ENCODE peak calls at places on chromosomes 16 and 17, in eight cellular contexts. One of them, this sample, is unnamed.

GRCh38 chr16:10009691-10010090 is 172.5 kb downstream of the GRIN2A start:
- DNase-seq in anterior cingulate cortex: peak
- DNase-seq in EL: no peak
- DNase-seq in activated naive CD8-positive, alpha-beta T cell treated with anti-CD3 and anti-CD28 coated beads, Interleukin-2, amount 50 U/mL, for 24 hours: no peak
- DNase-seq in brain microvascular endothelial cell: no peak
- DNase-seq in adrenal gland: no peak
- DNase-seq in T-helper 2 cell treated with Interferon-gamma antibody and Interleukin-4, amounts not matched to agents 5 μg/mL and 100 μg/mL, for 36 hours: no peak
- DNase-seq in endodermal cell: no peak
- DNase-seq in this sample: no peak

GRCh38 chr16:21649196-21649595 is 3.2 kb downstream of the IGSF6 start:
- DNase-seq in anterior cingulate cortex: no peak
- DNase-seq in EL: no peak
- DNase-seq in activated naive CD8-positive, alpha-beta T cell treated with anti-CD3 and anti-CD28 coated beads, Interleukin-2, amount 50 U/mL, for 24 hours: no peak
- DNase-seq in brain microvascular endothelial cell: no peak
- DNase-seq in adrenal gland: no peak
- DNase-seq in T-helper 2 cell treated with Interferon-gamma antibody and Interleukin-4, amounts not matched to agents 5 μg/mL and 100 μg/mL, for 36 hours: no peak
- DNase-seq in endodermal cell: no peak
- DNase-seq in this sample: no peak

GRCh38 chr17:83203073-83203471 is 123.7 kb downstream of the METRNL start:
- DNase-seq in anterior cingulate cortex: no peak
- DNase-seq in EL: peak
- DNase-seq in activated naive CD8-positive, alpha-beta T cell treated with anti-CD3 and anti-CD28 coated beads, Interleukin-2, amount 50 U/mL, for 24 hours: peak
- DNase-seq in brain microvascular endothelial cell: peak
- DNase-seq in adrenal gland: peak
- DNase-seq in T-helper 2 cell treated with Interferon-gamma antibody and Interleukin-4, amounts not matched to agents 5 μg/mL and 100 μg/mL, for 36 hours: peak
- DNase-seq in endodermal cell: no peak
- DNase-seq in this sample: peak

GRCh38 chr17:65542067-65542466 is 19.4 kb downstream of the AXIN2 start:
- DNase-seq in anterior cingulate cortex: no peak
- DNase-seq in EL: no peak
- DNase-seq in activated naive CD8-positive, alpha-beta T cell treated with anti-CD3 and anti-CD28 coated beads, Interleukin-2, amount 50 U/mL, for 24 hours: no peak
- DNase-seq in brain microvascular endothelial cell: no peak
- DNase-seq in adrenal gland: no peak
- DNase-seq in T-helper 2 cell treated with Interferon-gamma antibody and Interleukin-4, amounts not matched to agents 5 μg/mL and 100 μg/mL, for 36 hours: no peak
- DNase-seq in endodermal cell: no peak
- DNase-seq in this sample: no peak

GRCh38 chr17:32929288-32929574 is 1.3 kb downstream of the TMEM98 start:
- DNase-seq in anterior cingulate cortex: no peak
- DNase-seq in EL: peak
- DNase-seq in activated naive CD8-positive, alpha-beta T cell treated with anti-CD3 and anti-CD28 coated beads, Interleukin-2, amount 50 U/mL, for 24 hours: no peak
- DNase-seq in brain microvascular endothelial cell: no peak
- DNase-seq in adrenal gland: no peak
- DNase-seq in T-helper 2 cell treated with Interferon-gamma antibody and Interleukin-4, amounts not matched to agents 5 μg/mL and 100 μg/mL, for 36 hours: no peak
- DNase-seq in endodermal cell: peak
- DNase-seq in this sample: no peak

GRCh38 chr16:66431760-66432159 is 4.7 kb downstream of the BEAN1 start:
- DNase-seq in anterior cingulate cortex: no peak
- DNase-seq in EL: no peak
- DNase-seq in activated naive CD8-positive, alpha-beta T cell treated with anti-CD3 and anti-CD28 coated beads, Interleukin-2, amount 50 U/mL, for 24 hours: no peak
- DNase-seq in brain microvascular endothelial cell: no peak
- DNase-seq in adrenal gland: no peak
- DNase-seq in T-helper 2 cell treated with Interferon-gamma antibody and Interleukin-4, amounts not matched to agents 5 μg/mL and 100 μg/mL, for 36 hours: no peak
- DNase-seq in endodermal cell: peak
- DNase-seq in this sample: no peak

GRCh38 chr17:38870259-38871165 is 654 bp downstream of the LASP1 start:
- DNase-seq in anterior cingulate cortex: no peak
- DNase-seq in EL: peak
- DNase-seq in activated naive CD8-positive, alpha-beta T cell treated with anti-CD3 and anti-CD28 coated beads, Interleukin-2, amount 50 U/mL, for 24 hours: peak
- DNase-seq in brain microvascular endothelial cell: no peak
- DNase-seq in adrenal gland: peak
- DNase-seq in T-helper 2 cell treated with Interferon-gamma antibody and Interleukin-4, amounts not matched to agents 5 μg/mL and 100 μg/mL, for 36 hours: peak
- DNase-seq in endodermal cell: no peak
- DNase-seq in this sample: no peak

GRCh38 chr16:83952587-83952939 is 477 bp upstream of the OSGIN1 start:
- DNase-seq in anterior cingulate cortex: no peak
- DNase-seq in EL: no peak
- DNase-seq in activated naive CD8-positive, alpha-beta T cell treated with anti-CD3 and anti-CD28 coated beads, Interleukin-2, amount 50 U/mL, for 24 hours: no peak
- DNase-seq in brain microvascular endothelial cell: no peak
- DNase-seq in adrenal gland: peak
- DNase-seq in T-helper 2 cell treated with Interferon-gamma antibody and Interleukin-4, amounts not matched to agents 5 μg/mL and 100 μg/mL, for 36 hours: no peak
- DNase-seq in endodermal cell: no peak
- DNase-seq in this sample: no peak

GRCh38 chr17:80861892-80862291 is 129.7 kb upstream of the CHMP6 start:
- DNase-seq in anterior cingulate cortex: no peak
- DNase-seq in EL: peak
- DNase-seq in activated naive CD8-positive, alpha-beta T cell treated with anti-CD3 and anti-CD28 coated beads, Interleukin-2, amount 50 U/mL, for 24 hours: peak
- DNase-seq in brain microvascular endothelial cell: peak
- DNase-seq in adrenal gland: no peak
- DNase-seq in T-helper 2 cell treated with Interferon-gamma antibody and Interleukin-4, amounts not matched to agents 5 μg/mL and 100 μg/mL, for 36 hours: peak
- DNase-seq in endodermal cell: peak
- DNase-seq in this sample: no peak

GRCh38 chr17:18974407-18975149 is 22.6 kb downstream of the SLC5A10 start:
- DNase-seq in anterior cingulate cortex: no peak
- DNase-seq in EL: no peak
- DNase-seq in activated naive CD8-positive, alpha-beta T cell treated with anti-CD3 and anti-CD28 coated beads, Interleukin-2, amount 50 U/mL, for 24 hours: peak
- DNase-seq in brain microvascular endothelial cell: no peak
- DNase-seq in adrenal gland: no peak
- DNase-seq in T-helper 2 cell treated with Interferon-gamma antibody and Interleukin-4, amounts not matched to agents 5 μg/mL and 100 μg/mL, for 36 hours: peak
- DNase-seq in endodermal cell: no peak
- DNase-seq in this sample: no peak